ENCODE peak calls at places on chromosome 15, in ten cellular contexts. V is T-cell; S is activated CD8-positive, alpha-beta memory T cell treated with anti-CD3 and anti-CD28 coated beads for 4 hours; Q is SIG-M5; H is left cardiac atrium; D is iris pigment epithelial cell; O is stomach; A is right atrium auricular region; W is astrocyte of the spinal cord; C is activated T-cell treated with anti-CD3 and anti-CD28 coated beads, Interleukin-2, amount 50 U/mL, for 72 hours. G is an unnamed sample.

GRCh38 chr15:41495736-41496599 is 2.3 kb downstream of the ITPKA start:
- DNase-seq in V (no peak), S (no peak), Q (no peak), H (no peak), D (no peak), O (peak), A (no peak), W (no peak), C (no peak), G (no peak)

GRCh38 chr15:53454843-53455721 is 304.4 kb downstream of the WDR72 start:
- DNase-seq in V (no peak), S (no peak), Q (no peak), H (no peak), D (no peak), O (no peak), A (no peak), W (no peak), C (no peak), G (no peak)

GRCh38 chr15:51750942-51751686 is at the start of gene TMOD2:
- DNase-seq in V (peak), S (no peak), Q (no peak), H (peak), D (peak), O (peak), A (no peak), W (peak), C (peak), G (no peak)

GRCh38 chr15:51460796-51461195 is 119.3 kb downstream of the GLDN start:
- DNase-seq in V (no peak), S (no peak), Q (no peak), H (no peak), D (peak), O (no peak), A (no peak), W (no peak), C (no peak), G (no peak)

GRCh38 chr15:63530235-63530634 is 25.8 kb downstream of the USP3 start:
- DNase-seq in V (no peak), S (no peak), Q (no peak), H (no peak), D (no peak), O (no peak), A (no peak), W (no peak), C (no peak), G (no peak)

GRCh38 chr15:101697488-101697887 is 26.8 kb downstream of the TARS3 start:
- DNase-seq in V (no peak), S (no peak), Q (no peak), H (no peak), D (no peak), O (no peak), A (no peak), W (no peak), C (no peak), G (no peak)

GRCh38 chr15:50881121-50882048 is 27.1 kb upstream of the AP4E1 start:
- DNase-seq in V (no peak), S (no peak), Q (no peak), H (no peak), D (peak), O (no peak), A (no peak), W (peak), C (no peak), G (no peak)

GRCh38 chr15:71125831-71126453 is 10.7 kb downstream of the THSD4 start:
- DNase-seq in V (no peak), S (no peak), Q (no peak), H (peak), D (no peak), O (no peak), A (no peak), W (no peak), C (no peak), G (no peak)

GRCh38 chr15:73957276-73957675 is 31.0 kb downstream of the LOXL1 start:
- DNase-seq in V (no peak), S (no peak), Q (no peak), H (no peak), D (no peak), O (no peak), A (no peak), W (no peak), C (no peak), G (no peak)

GRCh38 chr15:51758645-51759044 is 7.2 kb downstream of the TMOD2 start:
- DNase-seq in V (no peak), S (no peak), Q (no peak), H (peak), D (peak), O (peak), A (no peak), W (peak), C (no peak), G (no peak)

GRCh38 chr15:69272139-69272538 is 26.6 kb upstream of the PAQR5 start:
- DNase-seq in V (no peak), S (no peak), Q (no peak), H (no peak), D (peak), O (no peak), A (no peak), W (no peak), C (no peak), G (no peak)

GRCh38 chr15:89399390-89400120 is 64.9 kb upstream of the POLG start:
- DNase-seq in V (no peak), S (no peak), Q (no peak), H (no peak), D (no peak), O (no peak), A (no peak), W (no peak), C (peak), G (no peak)

GRCh38 chr15:96336643-96337353 is 6.3 kb downstream of the NR2F2 start:
- DNase-seq in V (no peak), S (no peak), Q (no peak), H (no peak), D (no peak), O (no peak), A (peak), W (peak), C (no peak), G (peak)

GRCh38 chr15:98894312-98894711 is 113.3 kb downstream of the PGPEP1L start:
- DNase-seq in V (no peak), S (no peak), Q (no peak), H (no peak), D (no peak), O (no peak), A (no peak), W (no peak), C (no peak), G (no peak)